ENCODE peak calls at places on chromosomes 5 and 9, in nine cellular contexts. L is central memory CD4-positive, alpha-beta T cell; G is KG1; Y is foreskin fibroblast; X is non-pigmented ciliary epithelial cell; T is AG08395; B is NCI-H2081; C is SW480; U is G401. E is an unnamed sample.

GRCh38 chr5:6090838-6091237 is 287.5 kb downstream of the MED10 start:
- DNase-seq in L (no peak), G (no peak), Y (no peak), X (no peak), T (no peak), B (no peak), C (no peak), U (no peak), E (no peak)

GRCh38 chr5:174610968-174611367 is 113.4 kb upstream of the MSX2 start:
- DNase-seq in L (no peak), G (no peak), Y (peak), X (no peak), T (no peak), B (no peak), C (no peak), U (no peak), E (peak)

GRCh38 chr9:127706836-127707241 is at the start of gene CFAP157:
- DNase-seq in L (no peak), G (no peak), Y (no peak), X (no peak), T (no peak), B (peak), C (peak), U (no peak), E (no peak)

GRCh38 chr5:76851713-76852369 is 2.0 kb downstream of the S100Z start:
- DNase-seq in L (no peak), G (peak), Y (no peak), X (no peak), T (no peak), B (no peak), C (no peak), U (no peak), E (no peak)

GRCh38 chr5:102241809-102242421 is 54.2 kb downstream of the SLCO4C1 start:
- DNase-seq in L (no peak), G (no peak), Y (no peak), X (no peak), T (no peak), B (no peak), C (peak), U (no peak), E (no peak)

GRCh38 chr5:31605920-31606319 is 33.0 kb upstream of the PDZD2 start:
- DNase-seq in L (no peak), G (no peak), Y (no peak), X (no peak), T (no peak), B (no peak), C (no peak), U (no peak), E (no peak)

GRCh38 chr9:85508616-85509015 is 233.1 kb downstream of the AGTPBP1 start:
- DNase-seq in L (no peak), G (no peak), Y (no peak), X (no peak), T (no peak), B (no peak), C (peak), U (no peak), E (no peak)

GRCh38 chr5:92665506-92665905 is 915.5 kb downstream of the NR2F1-AS1 start:
- DNase-seq in L (no peak), G (no peak), Y (no peak), X (no peak), T (no peak), B (no peak), C (no peak), U (no peak), E (no peak)

GRCh38 chr9:87238545-87238944 is 259.1 kb upstream of the DAPK1 start:
- DNase-seq in L (no peak), G (no peak), Y (peak), X (no peak), T (no peak), B (no peak), C (no peak), U (no peak), E (no peak)

GRCh38 chr9:36893911-36894310 is 140.2 kb downstream of the PAX5 start:
- DNase-seq in L (no peak), G (no peak), Y (no peak), X (no peak), T (no peak), B (no peak), C (no peak), U (peak), E (no peak)

GRCh38 chr9:136665111-136665703 is 2.5 kb downstream of the EGFL7 start:
- DNase-seq in L (no peak), G (peak), Y (peak), X (no peak), T (peak), B (no peak), C (no peak), U (no peak), E (peak)

GRCh38 chr5:109327572-109327971 is 82.2 kb downstream of the PJA2 start:
- DNase-seq in L (no peak), G (no peak), Y (no peak), X (no peak), T (no peak), B (no peak), C (no peak), U (no peak), E (no peak)

GRCh38 chr9:99071313-99072039 is 33.4 kb upstream of the TGFBR1 start:
- DNase-seq in L (no peak), G (no peak), Y (no peak), X (no peak), T (no peak), B (no peak), C (no peak), U (no peak), E (no peak)

GRCh38 chr5:102582706-102583105 is 83.9 kb upstream of the SLCO6A1 start:
- DNase-seq in L (no peak), G (no peak), Y (no peak), X (no peak), T (peak), B (no peak), C (no peak), U (no peak), E (peak)

GRCh38 chr5:141338538-141339306 is at the start of gene PCDHGA2:
- DNase-seq in L (no peak), G (no peak), Y (peak), X (no peak), T (peak), B (no peak), C (no peak), U (peak), E (peak)

GRCh38 chr9:76585487-76586459 is 126.8 kb downstream of the GCNT1 start:
- DNase-seq in L (no peak), G (no peak), Y (no peak), X (no peak), T (no peak), B (no peak), C (no peak), U (peak), E (no peak)

GRCh38 chr9:90966475-90967150 is 165.0 kb downstream of the SYK start:
- DNase-seq in L (no peak), G (no peak), Y (peak), X (peak), T (peak), B (no peak), C (peak), U (no peak), E (peak)

GRCh38 chr5:168218746-168219145 is 72.7 kb upstream of the WWC1 start:
- DNase-seq in L (no peak), G (no peak), Y (no peak), X (no peak), T (no peak), B (no peak), C (no peak), U (no peak), E (no peak)

GRCh38 chr5:142364251-142365145 is 39.7 kb upstream of the SPRY4 start:
- DNase-seq in L (no peak), G (no peak), Y (no peak), X (no peak), T (no peak), B (no peak), C (peak), U (peak), E (no peak)

GRCh38 chr9:108205276-108205675 is 650.5 kb downstream of the ACTL7B start:
- DNase-seq in L (no peak), G (no peak), Y (peak), X (no peak), T (peak), B (no peak), C (no peak), U (no peak), E (peak)

GRCh38 chr5:9347541-9348295 is 198.2 kb downstream of the SEMA5A start:
- DNase-seq in L (no peak), G (no peak), Y (peak), X (no peak), T (no peak), B (no peak), C (no peak), U (no peak), E (peak)

GRCh38 chr5:78905084-78905938 is 79.8 kb downstream of the ARSB start:
- DNase-seq in L (no peak), G (no peak), Y (no peak), X (no peak), T (no peak), B (no peak), C (no peak), U (no peak), E (no peak)

GRCh38 chr5:176676361-176676824 is 29.1 kb downstream of the TSPAN17 start:
- DNase-seq in L (no peak), G (no peak), Y (peak), X (no peak), T (peak), B (no peak), C (no peak), U (no peak), E (peak)

GRCh38 chr5:94021246-94021645 is 279.8 kb upstream of the POU5F2 start:
- DNase-seq in L (no peak), G (no peak), Y (peak), X (peak), T (peak), B (no peak), C (peak), U (peak), E (peak)

GRCh38 chr5:145403959-145404358 is 431.2 kb downstream of the PRELID2 start:
- DNase-seq in L (no peak), G (no peak), Y (no peak), X (no peak), T (no peak), B (no peak), C (no peak), U (no peak), E (no peak)

GRCh38 chr5:16546712-16547111 is 70.1 kb downstream of the RETREG1 start:
- DNase-seq in L (no peak), G (no peak), Y (no peak), X (no peak), T (no peak), B (no peak), C (peak), U (no peak), E (no peak)

GRCh38 chr5:172015346-172015745 is 8.9 kb upstream of the FBXW11 start:
- DNase-seq in L (no peak), G (no peak), Y (no peak), X (no peak), T (no peak), B (no peak), C (no peak), U (no peak), E (no peak)

GRCh38 chr5:35857606-35858205 is 1.0 kb downstream of the IL7R start:
- DNase-seq in L (no peak), G (no peak), Y (peak), X (peak), T (peak), B (no peak), C (peak), U (no peak), E (peak)

GRCh38 chr9:135219676-135220600 is 132.5 kb downstream of the OLFM1 start:
- DNase-seq in L (no peak), G (no peak), Y (no peak), X (no peak), T (no peak), B (no peak), C (no peak), U (no peak), E (no peak)

GRCh38 chr9:136564379-136564988 is 18.6 kb upstream of the NOTCH1 start:
- DNase-seq in L (no peak), G (no peak), Y (peak), X (no peak), T (peak), B (no peak), C (peak), U (no peak), E (peak)

GRCh38 chr5:31880460-31880859 is 241.5 kb downstream of the PDZD2 start:
- DNase-seq in L (no peak), G (no peak), Y (no peak), X (no peak), T (no peak), B (no peak), C (no peak), U (no peak), E (no peak)